ENCODE peak calls at places on chromosome 1, in ten cellular contexts. One of them, this sample, is unnamed.

GRCh38 chr1:117753232-117753631 is 147.4 kb downstream of the TENT5C start:
- DNase-seq in ovary: no peak
- DNase-seq in GM23248: no peak
- DNase-seq in CD8-positive, alpha-beta memory T cell: no peak
- DNase-seq in adrenal gland: no peak
- DNase-seq in tibial nerve: no peak
- DNase-seq in iPS DF 6.9: no peak
- DNase-seq in IMR-90: no peak
- DNase-seq in prostate gland: no peak
- DNase-seq in transverse colon: no peak
- DNase-seq in this sample: no peak

GRCh38 chr1:184329255-184329953 is 57.4 kb upstream of the C1orf21 start:
- DNase-seq in ovary: no peak
- DNase-seq in GM23248: no peak
- DNase-seq in CD8-positive, alpha-beta memory T cell: no peak
- DNase-seq in adrenal gland: no peak
- DNase-seq in tibial nerve: no peak
- DNase-seq in iPS DF 6.9: no peak
- DNase-seq in IMR-90: no peak
- DNase-seq in prostate gland: no peak
- DNase-seq in transverse colon: peak
- DNase-seq in this sample: no peak

GRCh38 chr1:200659269-200659668 is 10.4 kb downstream of the DDX59 start:
- DNase-seq in ovary: no peak
- DNase-seq in GM23248: peak
- DNase-seq in CD8-positive, alpha-beta memory T cell: no peak
- DNase-seq in adrenal gland: no peak
- DNase-seq in tibial nerve: no peak
- DNase-seq in iPS DF 6.9: no peak
- DNase-seq in IMR-90: peak
- DNase-seq in prostate gland: no peak
- DNase-seq in transverse colon: no peak
- DNase-seq in this sample: peak

GRCh38 chr1:111937147-111937725 is 52.2 kb downstream of the KCND3 start:
- DNase-seq in ovary: no peak
- DNase-seq in GM23248: no peak
- DNase-seq in CD8-positive, alpha-beta memory T cell: no peak
- DNase-seq in adrenal gland: no peak
- DNase-seq in tibial nerve: no peak
- DNase-seq in iPS DF 6.9: no peak
- DNase-seq in IMR-90: no peak
- DNase-seq in prostate gland: no peak
- DNase-seq in transverse colon: no peak
- DNase-seq in this sample: no peak

GRCh38 chr1:52296345-52296744 is 69.7 kb downstream of the CC2D1B start:
- DNase-seq in ovary: no peak
- DNase-seq in GM23248: peak
- DNase-seq in CD8-positive, alpha-beta memory T cell: no peak
- DNase-seq in adrenal gland: no peak
- DNase-seq in tibial nerve: no peak
- DNase-seq in iPS DF 6.9: peak
- DNase-seq in IMR-90: peak
- DNase-seq in prostate gland: no peak
- DNase-seq in transverse colon: no peak
- DNase-seq in this sample: peak

GRCh38 chr1:175000697-175001187 is 995 bp downstream of the CACYBP start:
- DNase-seq in ovary: no peak
- DNase-seq in GM23248: peak
- DNase-seq in CD8-positive, alpha-beta memory T cell: no peak
- DNase-seq in adrenal gland: no peak
- DNase-seq in tibial nerve: no peak
- DNase-seq in iPS DF 6.9: no peak
- DNase-seq in IMR-90: no peak
- DNase-seq in prostate gland: no peak
- DNase-seq in transverse colon: no peak
- DNase-seq in this sample: no peak

GRCh38 chr1:206497774-206498173 is 9.6 kb upstream of the RASSF5 start:
- DNase-seq in ovary: no peak
- DNase-seq in GM23248: no peak
- DNase-seq in CD8-positive, alpha-beta memory T cell: no peak
- DNase-seq in adrenal gland: no peak
- DNase-seq in tibial nerve: no peak
- DNase-seq in iPS DF 6.9: no peak
- DNase-seq in IMR-90: no peak
- DNase-seq in prostate gland: no peak
- DNase-seq in transverse colon: no peak
- DNase-seq in this sample: no peak

GRCh38 chr1:153633161-153633746 is 612 bp upstream of the CHTOP start:
- DNase-seq in ovary: no peak
- DNase-seq in GM23248: no peak
- DNase-seq in CD8-positive, alpha-beta memory T cell: no peak
- DNase-seq in adrenal gland: no peak
- DNase-seq in tibial nerve: no peak
- DNase-seq in iPS DF 6.9: no peak
- DNase-seq in IMR-90: no peak
- DNase-seq in prostate gland: no peak
- DNase-seq in transverse colon: peak
- DNase-seq in this sample: no peak

GRCh38 chr1:62882161-62882560 is 98.2 kb downstream of the ATG4C start:
- DNase-seq in ovary: no peak
- DNase-seq in GM23248: no peak
- DNase-seq in CD8-positive, alpha-beta memory T cell: no peak
- DNase-seq in adrenal gland: no peak
- DNase-seq in tibial nerve: no peak
- DNase-seq in iPS DF 6.9: no peak
- DNase-seq in IMR-90: no peak
- DNase-seq in prostate gland: no peak
- DNase-seq in transverse colon: no peak
- DNase-seq in this sample: no peak

GRCh38 chr1:235943581-235944114 is 76.9 kb upstream of the LYST start:
- DNase-seq in ovary: no peak
- DNase-seq in GM23248: peak
- DNase-seq in CD8-positive, alpha-beta memory T cell: no peak
- DNase-seq in adrenal gland: no peak
- DNase-seq in tibial nerve: no peak
- DNase-seq in iPS DF 6.9: no peak
- DNase-seq in IMR-90: peak
- DNase-seq in prostate gland: no peak
- DNase-seq in transverse colon: no peak
- DNase-seq in this sample: peak

GRCh38 chr1:219347843-219348475 is 174.3 kb downstream of the LYPLAL1 start:
- DNase-seq in ovary: peak
- DNase-seq in GM23248: no peak
- DNase-seq in CD8-positive, alpha-beta memory T cell: no peak
- DNase-seq in adrenal gland: no peak
- DNase-seq in tibial nerve: peak
- DNase-seq in iPS DF 6.9: no peak
- DNase-seq in IMR-90: no peak
- DNase-seq in prostate gland: no peak
- DNase-seq in transverse colon: no peak
- DNase-seq in this sample: no peak

GRCh38 chr1:162029205-162029604 is 5.5 kb upstream of the OLFML2B start:
- DNase-seq in ovary: no peak
- DNase-seq in GM23248: no peak
- DNase-seq in CD8-positive, alpha-beta memory T cell: no peak
- DNase-seq in adrenal gland: no peak
- DNase-seq in tibial nerve: no peak
- DNase-seq in iPS DF 6.9: no peak
- DNase-seq in IMR-90: no peak
- DNase-seq in prostate gland: no peak
- DNase-seq in transverse colon: no peak
- DNase-seq in this sample: no peak

GRCh38 chr1:174815036-174815435 is 184.7 kb upstream of the CACYBP start:
- DNase-seq in ovary: no peak
- DNase-seq in GM23248: peak
- DNase-seq in CD8-positive, alpha-beta memory T cell: no peak
- DNase-seq in adrenal gland: no peak
- DNase-seq in tibial nerve: no peak
- DNase-seq in iPS DF 6.9: no peak
- DNase-seq in IMR-90: peak
- DNase-seq in prostate gland: no peak
- DNase-seq in transverse colon: no peak
- DNase-seq in this sample: peak

GRCh38 chr1:201511925-201512539 is 5.1 kb upstream of the CSRP1 start:
- DNase-seq in ovary: peak
- DNase-seq in GM23248: peak
- DNase-seq in CD8-positive, alpha-beta memory T cell: no peak
- DNase-seq in adrenal gland: no peak
- DNase-seq in tibial nerve: no peak
- DNase-seq in iPS DF 6.9: no peak
- DNase-seq in IMR-90: no peak
- DNase-seq in prostate gland: peak
- DNase-seq in transverse colon: peak
- DNase-seq in this sample: no peak

GRCh38 chr1:95203908-95204437 is 30.0 kb upstream of the RWDD3 start:
- DNase-seq in ovary: no peak
- DNase-seq in GM23248: no peak
- DNase-seq in CD8-positive, alpha-beta memory T cell: no peak
- DNase-seq in adrenal gland: no peak
- DNase-seq in tibial nerve: no peak
- DNase-seq in iPS DF 6.9: no peak
- DNase-seq in IMR-90: no peak
- DNase-seq in prostate gland: no peak
- DNase-seq in transverse colon: no peak
- DNase-seq in this sample: no peak

GRCh38 chr1:30745156-30745833 is 12.3 kb downstream of the LAPTM5 start:
- DNase-seq in ovary: no peak
- DNase-seq in GM23248: no peak
- DNase-seq in CD8-positive, alpha-beta memory T cell: no peak
- DNase-seq in adrenal gland: no peak
- DNase-seq in tibial nerve: no peak
- DNase-seq in iPS DF 6.9: no peak
- DNase-seq in IMR-90: no peak
- DNase-seq in prostate gland: no peak
- DNase-seq in transverse colon: no peak
- DNase-seq in this sample: no peak

GRCh38 chr1:30745834-30746208 is 11.8 kb downstream of the LAPTM5 start:
- DNase-seq in ovary: no peak
- DNase-seq in GM23248: no peak
- DNase-seq in CD8-positive, alpha-beta memory T cell: no peak
- DNase-seq in adrenal gland: no peak
- DNase-seq in tibial nerve: no peak
- DNase-seq in iPS DF 6.9: no peak
- DNase-seq in IMR-90: no peak
- DNase-seq in prostate gland: no peak
- DNase-seq in transverse colon: no peak
- DNase-seq in this sample: no peak

GRCh38 chr1:30748098-30748698 is 9.4 kb downstream of the LAPTM5 start:
- DNase-seq in ovary: no peak
- DNase-seq in GM23248: no peak
- DNase-seq in CD8-positive, alpha-beta memory T cell: no peak
- DNase-seq in adrenal gland: no peak
- DNase-seq in tibial nerve: no peak
- DNase-seq in iPS DF 6.9: no peak
- DNase-seq in IMR-90: no peak
- DNase-seq in prostate gland: peak
- DNase-seq in transverse colon: no peak
- DNase-seq in this sample: peak

GRCh38 chr1:30747028-30748008 is 10.3 kb downstream of the LAPTM5 start:
- DNase-seq in ovary: no peak
- DNase-seq in GM23248: no peak
- DNase-seq in CD8-positive, alpha-beta memory T cell: no peak
- DNase-seq in adrenal gland: no peak
- DNase-seq in tibial nerve: no peak
- DNase-seq in iPS DF 6.9: no peak
- DNase-seq in IMR-90: no peak
- DNase-seq in prostate gland: no peak
- DNase-seq in transverse colon: no peak
- DNase-seq in this sample: no peak

GRCh38 chr1:30746212-30747027 is 11.2 kb downstream of the LAPTM5 start:
- DNase-seq in ovary: no peak
- DNase-seq in GM23248: no peak
- DNase-seq in CD8-positive, alpha-beta memory T cell: no peak
- DNase-seq in adrenal gland: no peak
- DNase-seq in tibial nerve: no peak
- DNase-seq in iPS DF 6.9: no peak
- DNase-seq in IMR-90: no peak
- DNase-seq in prostate gland: no peak
- DNase-seq in transverse colon: no peak
- DNase-seq in this sample: no peak
- H3K27ac ChIP-seq in ovary: no peak
- H3K27ac ChIP-seq in GM23248: no peak
- H3K27ac ChIP-seq in CD8-positive, alpha-beta memory T cell: peak
- H3K27ac ChIP-seq in adrenal gland: no peak
- H3K27ac ChIP-seq in tibial nerve: peak
- H3K27ac ChIP-seq in iPS DF 6.9: no peak
- H3K27ac ChIP-seq in IMR-90: no peak
- H3K27ac ChIP-seq in prostate gland: no peak
- H3K27ac ChIP-seq in transverse colon: peak
- H3K27ac ChIP-seq in this sample: peak

GRCh38 chr1:5998906-5999301 is 6.7 kb upstream of the NPHP4 start:
- DNase-seq in ovary: no peak
- DNase-seq in GM23248: no peak
- DNase-seq in CD8-positive, alpha-beta memory T cell: no peak
- DNase-seq in adrenal gland: no peak
- DNase-seq in tibial nerve: no peak
- DNase-seq in iPS DF 6.9: no peak
- DNase-seq in IMR-90: no peak
- DNase-seq in prostate gland: no peak
- DNase-seq in transverse colon: no peak
- DNase-seq in this sample: no peak
- H3K27ac ChIP-seq in ovary: no peak
- H3K27ac ChIP-seq in GM23248: no peak
- H3K27ac ChIP-seq in CD8-positive, alpha-beta memory T cell: no peak
- H3K27ac ChIP-seq in adrenal gland: no peak
- H3K27ac ChIP-seq in tibial nerve: no peak
- H3K27ac ChIP-seq in iPS DF 6.9: no peak
- H3K27ac ChIP-seq in IMR-90: no peak
- H3K27ac ChIP-seq in prostate gland: no peak
- H3K27ac ChIP-seq in transverse colon: no peak
- H3K27ac ChIP-seq in this sample: no peak

GRCh38 chr1:9249263-9249533 is 14.6 kb downstream of the H6PD start:
- DNase-seq in ovary: no peak
- DNase-seq in GM23248: no peak
- DNase-seq in CD8-positive, alpha-beta memory T cell: no peak
- DNase-seq in adrenal gland: peak
- DNase-seq in tibial nerve: no peak
- DNase-seq in iPS DF 6.9: no peak
- DNase-seq in IMR-90: no peak
- DNase-seq in prostate gland: no peak
- DNase-seq in transverse colon: no peak
- DNase-seq in this sample: no peak
- H3K27ac ChIP-seq in ovary: peak
- H3K27ac ChIP-seq in GM23248: no peak
- H3K27ac ChIP-seq in CD8-positive, alpha-beta memory T cell: no peak
- H3K27ac ChIP-seq in adrenal gland: peak
- H3K27ac ChIP-seq in tibial nerve: peak
- H3K27ac ChIP-seq in iPS DF 6.9: no peak
- H3K27ac ChIP-seq in IMR-90: no peak
- H3K27ac ChIP-seq in prostate gland: peak
- H3K27ac ChIP-seq in transverse colon: peak
- H3K27ac ChIP-seq in this sample: no peak

DNA sequence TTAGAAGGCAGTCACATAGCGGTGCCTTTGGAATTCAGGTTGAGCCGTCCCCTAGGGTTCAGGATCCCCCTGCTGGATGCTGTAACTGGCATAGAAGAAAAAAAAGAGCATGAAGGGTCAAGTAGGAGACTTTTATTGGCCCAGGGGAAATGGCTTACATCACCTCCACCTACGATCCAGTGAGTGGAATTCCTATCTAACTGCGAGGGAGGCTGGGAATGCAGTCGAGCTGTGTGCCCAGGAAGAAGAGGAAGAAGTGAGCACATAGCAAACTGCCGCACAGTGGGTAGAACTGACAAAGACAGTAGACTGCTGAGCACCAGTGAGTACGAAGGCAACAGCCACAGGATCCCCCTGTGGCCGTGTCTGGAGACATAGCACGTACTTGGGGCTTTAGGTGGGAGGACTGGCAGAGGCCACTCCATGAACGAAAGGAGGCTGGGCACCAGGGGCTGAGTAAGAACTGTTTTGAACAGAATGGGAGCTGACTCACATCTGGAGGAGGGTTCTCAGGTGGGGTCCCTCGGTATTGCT is 79.2 kb downstream of the RNF220 start:
- DNase-seq in ovary: no peak
- DNase-seq in GM23248: peak
- DNase-seq in CD8-positive, alpha-beta memory T cell: no peak
- DNase-seq in adrenal gland: no peak
- DNase-seq in tibial nerve: no peak
- DNase-seq in iPS DF 6.9: no peak
- DNase-seq in IMR-90: no peak
- DNase-seq in prostate gland: no peak
- DNase-seq in transverse colon: no peak
- DNase-seq in this sample: no peak
- H3K27ac ChIP-seq in ovary: no peak
- H3K27ac ChIP-seq in GM23248: no peak
- H3K27ac ChIP-seq in CD8-positive, alpha-beta memory T cell: no peak
- H3K27ac ChIP-seq in adrenal gland: no peak
- H3K27ac ChIP-seq in tibial nerve: no peak
- H3K27ac ChIP-seq in iPS DF 6.9: no peak
- H3K27ac ChIP-seq in IMR-90: no peak
- H3K27ac ChIP-seq in prostate gland: no peak
- H3K27ac ChIP-seq in transverse colon: no peak
- H3K27ac ChIP-seq in this sample: no peak

This sample was measured in RWPE1.